ENCODE peak calls at places on chromosome 5, in ten cellular contexts. F is stimulated activated CD4-positive, alpha-beta T cell treated with anti-CD3 and anti-CD28 coated beads, Interleukin-2, amount 100 ng/mL, for 24 hours; P is T-helper 9 cell; D is fibroblast of lung; Q is progenitor cell of endocrine pancreas; N is aorta; Z is bronchial epithelial cell; I is left cardiac atrium; M is CD8-positive, alpha-beta memory T cell; C is activated CD8-positive, alpha-beta memory T cell treated with anti-CD3 and anti-CD28 coated beads for 4 hours. T is an unnamed sample.

GRCh38 chr5:151020304-151021031 is at the start of gene GPX3:
- DNase-seq in F (peak), P (no peak), D (peak), Q (peak), N (peak), Z (peak), I (peak), M (no peak), C (peak), T (peak)

GRCh38 chr5:43530648-43531047 is 15.7 kb upstream of the C5orf34 start:
- DNase-seq in F (no peak), P (no peak), D (no peak), Q (no peak), N (no peak), Z (no peak), I (no peak), M (no peak), C (no peak), T (no peak)

GRCh38 chr5:10913846-10914245 is 152.8 kb upstream of the DAP start:
- DNase-seq in F (no peak), P (no peak), D (peak), Q (no peak), N (no peak), Z (peak), I (no peak), M (no peak), C (no peak), T (no peak)

GRCh38 chr5:76544268-76544926 is 78.8 kb downstream of the F2RL2 start:
- DNase-seq in F (peak), P (peak), D (peak), Q (no peak), N (no peak), Z (peak), I (no peak), M (peak), C (peak), T (no peak)

GRCh38 chr5:108361239-108361638 is 20.7 kb downstream of the FBXL17 start:
- DNase-seq in F (no peak), P (no peak), D (no peak), Q (no peak), N (no peak), Z (no peak), I (no peak), M (no peak), C (no peak), T (no peak)

GRCh38 chr5:137649228-137649890 is 86.5 kb downstream of the KLHL3 start:
- DNase-seq in F (no peak), P (no peak), D (peak), Q (no peak), N (no peak), Z (no peak), I (no peak), M (no peak), C (no peak), T (no peak)

GRCh38 chr5:148681157-148682131 is 27.1 kb upstream of the HTR4 start:
- DNase-seq in F (no peak), P (no peak), D (no peak), Q (no peak), N (no peak), Z (no peak), I (no peak), M (no peak), C (no peak), T (no peak)

GRCh38 chr5:153456354-153456753 is 34.1 kb upstream of the GRIA1 start:
- DNase-seq in F (no peak), P (no peak), D (no peak), Q (no peak), N (no peak), Z (peak), I (no peak), M (no peak), C (no peak), T (no peak)

GRCh38 chr5:36305571-36306326 is 4.0 kb upstream of the RANBP3L start:
- DNase-seq in F (no peak), P (no peak), D (peak), Q (no peak), N (peak), Z (peak), I (peak), M (no peak), C (no peak), T (peak)

GRCh38 chr5:72842816-72843215 is 26.4 kb downstream of the TNPO1 start:
- DNase-seq in F (no peak), P (no peak), D (peak), Q (no peak), N (no peak), Z (peak), I (no peak), M (no peak), C (no peak), T (no peak)

GRCh38 chr5:171357843-171358242 is 29.8 kb upstream of the NPM1 start:
- DNase-seq in F (no peak), P (no peak), D (no peak), Q (no peak), N (no peak), Z (no peak), I (no peak), M (no peak), C (no peak), T (no peak)

GRCh38 chr5:172556971-172557461 is 84.0 kb upstream of the NEURL1B start:
- DNase-seq in F (no peak), P (no peak), D (peak), Q (no peak), N (no peak), Z (no peak), I (peak), M (no peak), C (no peak), T (peak)

GRCh38 chr5:54520438-54520846 is 2.9 kb downstream of the SNX18 start:
- DNase-seq in F (no peak), P (no peak), D (peak), Q (no peak), N (peak), Z (peak), I (no peak), M (no peak), C (no peak), T (no peak)

GRCh38 chr5:177429248-177430045 is 3.0 kb downstream of the GRK6 start:
- DNase-seq in F (peak), P (peak), D (no peak), Q (no peak), N (peak), Z (no peak), I (peak), M (peak), C (peak), T (peak)

GRCh38 chr5:112689510-112689909 is 48.2 kb upstream of the APC start:
- DNase-seq in F (no peak), P (no peak), D (peak), Q (no peak), N (no peak), Z (no peak), I (no peak), M (no peak), C (no peak), T (no peak)

T was measured in left ventricle myocardium inferior.